ENCODE peak calls at places on chromosomes 6 and 20, in nine cellular contexts. K is K562, B is HCT116, Z is stomach, F is breast epithelium, V is endothelial cell of umbilical vein, R is GM12878, T is upper lobe of left lung, J is spleen. O is an unnamed sample.

GRCh38 chr6:166542580-166542912 is 43.9 kb downstream of the RAMACL start:
- DNase-seq in V (peak), B (no peak), R (no peak), Z (peak), J (no peak), T (no peak), K (no peak), F (no peak), O (no peak)

GRCh38 chr6:158630944-158631616 is 13.5 kb downstream of the DYNLT1 start:
- DNase-seq in Z (peak), K (no peak), F (peak), B (no peak), J (no peak), V (peak), T (peak), R (no peak), O (peak)

GRCh38 chr6:77292564-77293546 is 170.4 kb downstream of the HTR1B start:
- DNase-seq in J (no peak), K (no peak), R (no peak), F (no peak), Z (no peak), V (peak), B (peak), T (no peak), O (no peak)

GRCh38 chr6:102763886-102764285 is 1370.4 kb downstream of the GRIK2 start:
- DNase-seq in K (no peak), R (no peak), T (no peak), V (no peak), F (no peak), Z (no peak), B (no peak), J (no peak), O (no peak)

GRCh38 chr6:138833819-138834539 is 38.1 kb downstream of the ECT2L start:
- DNase-seq in J (no peak), T (peak), B (no peak), F (no peak), Z (peak), R (no peak), K (no peak), V (no peak), O (no peak)

GRCh38 chr6:53614676-53615075 is 50.9 kb downstream of the KLHL31 start:
- DNase-seq in K (no peak), B (no peak), V (no peak), F (no peak), R (no peak), J (no peak), T (peak), Z (no peak), O (no peak)

GRCh38 chr6:1570848-1571247 is 38.9 kb upstream of the FOXC1 start:
- DNase-seq in J (no peak), F (no peak), B (no peak), T (no peak), R (no peak), K (no peak), V (no peak), Z (no peak), O (no peak)

GRCh38 chr6:19332806-19333460 is 504.2 kb upstream of the ID4 start:
- DNase-seq in R (no peak), Z (no peak), T (no peak), B (no peak), V (no peak), K (no peak), F (no peak), J (no peak), O (no peak)

GRCh38 chr6:129765008-129765407 is 55.0 kb upstream of the ARHGAP18 start:
- DNase-seq in V (no peak), K (no peak), J (no peak), B (no peak), F (no peak), Z (no peak), T (no peak), R (no peak), O (no peak)

GRCh38 chr6:3361312-3362037 is 95.4 kb downstream of the SLC22A23 start:
- DNase-seq in F (no peak), J (no peak), R (no peak), Z (no peak), K (no peak), B (no peak), T (no peak), V (no peak), O (no peak)

GRCh38 chr6:39076086-39076992 is 27.8 kb downstream of the GLP1R start:
- DNase-seq in J (no peak), Z (no peak), R (no peak), F (no peak), V (no peak), B (no peak), T (peak), K (no peak), O (no peak)

GRCh38 chr6:133969285-133969946 is 16.4 kb downstream of the TBPL1 start:
- DNase-seq in K (no peak), F (no peak), B (no peak), Z (no peak), R (no peak), V (no peak), T (no peak), J (no peak), O (no peak)

GRCh38 chr6:105320766-105321165 is 82.1 kb downstream of the PREP start:
- DNase-seq in Z (no peak), T (no peak), K (no peak), F (no peak), J (no peak), R (no peak), V (no peak), B (no peak), O (no peak)

GRCh38 chr6:28643017-28643740 is 117.5 kb downstream of the GPX5 start:
- DNase-seq in B (peak), R (peak), Z (no peak), J (no peak), V (peak), F (no peak), K (peak), T (no peak), O (no peak)

GRCh38 chr6:29744131-29744530 is 20.9 kb downstream of the HLA-F start:
- DNase-seq in J (no peak), T (no peak), K (no peak), V (no peak), Z (no peak), R (no peak), F (no peak), B (no peak), O (no peak)

GRCh38 chr20:5741089-5741488 is 9.1 kb upstream of the SHLD1 start:
- DNase-seq in R (no peak), K (peak), T (no peak), F (no peak), V (no peak), J (no peak), Z (no peak), B (no peak), O (no peak)

GRCh38 chr6:2531426-2532208 is 219.1 kb downstream of the MYLK4 start:
- DNase-seq in V (no peak), J (no peak), Z (no peak), T (no peak), R (no peak), B (no peak), F (no peak), K (no peak), O (no peak)

GRCh38 chr6:158290659-158291058 is 21.6 kb upstream of the TULP4 start:
- DNase-seq in F (no peak), V (no peak), K (no peak), R (peak), Z (peak), B (no peak), J (peak), T (no peak), O (no peak)

GRCh38 chr6:37137201-37137880 is 32.6 kb upstream of the PIM1 start:
- DNase-seq in Z (no peak), B (peak), J (no peak), T (no peak), F (no peak), R (no peak), V (peak), K (peak), O (peak)

GRCh38 chr6:80197474-80197873 is 91.0 kb downstream of the BCKDHB start:
- DNase-seq in V (no peak), K (no peak), B (no peak), Z (no peak), F (no peak), J (no peak), R (no peak), T (peak), O (no peak)

GRCh38 chr6:6313012-6313411 is 7.5 kb downstream of the F13A1 start:
- DNase-seq in Z (no peak), V (peak), F (no peak), R (no peak), T (no peak), J (no peak), K (no peak), B (no peak), O (no peak)

GRCh38 chr6:84967389-84967788 is 203.0 kb upstream of the TBX18 start:
- DNase-seq in F (no peak), Z (no peak), R (no peak), J (no peak), V (peak), K (peak), T (no peak), B (peak), O (no peak)

GRCh38 chr20:13492001-13492480 is 146.7 kb downstream of the TASP1 start:
- DNase-seq in V (no peak), Z (no peak), F (no peak), T (no peak), B (no peak), K (no peak), J (no peak), R (no peak), O (peak)

GRCh38 chr20:52539891-52540290 is 348.3 kb upstream of the ZFP64 start:
- DNase-seq in V (no peak), R (no peak), F (no peak), K (no peak), T (no peak), Z (no peak), B (no peak), J (no peak), O (no peak)

GRCh38 chr6:126268087-126268486 is 71.8 kb upstream of the CENPW start:
- DNase-seq in V (no peak), F (no peak), K (peak), B (no peak), R (peak), Z (no peak), T (no peak), J (no peak), O (no peak)

GRCh38 chr20:6388666-6389197 is 265.9 kb upstream of the FERMT1 start:
- DNase-seq in B (no peak), J (no peak), Z (no peak), R (no peak), K (no peak), T (no peak), F (no peak), V (no peak), O (no peak)

GRCh38 chr20:24640686-24641085 is 171.3 kb downstream of the SYNDIG1 start:
- DNase-seq in V (no peak), B (no peak), Z (no peak), F (no peak), K (no peak), T (no peak), R (no peak), J (no peak), O (no peak)

GRCh38 chr6:7261030-7261841 is 51.8 kb downstream of the SSR1 start:
- DNase-seq in Z (peak), T (peak), J (peak), V (peak), R (no peak), K (peak), F (peak), B (peak), O (peak)

GRCh38 chr6:125206389-125206788 is 52.8 kb downstream of the TPD52L1 start:
- DNase-seq in K (no peak), F (no peak), R (no peak), Z (no peak), J (no peak), B (no peak), T (no peak), V (no peak), O (no peak)

GRCh38 chr6:152048921-152049320 is 241.4 kb downstream of the ESR1 start:
- DNase-seq in R (no peak), F (no peak), T (no peak), B (no peak), V (no peak), K (no peak), J (no peak), Z (no peak), O (no peak)

GRCh38 chr20:24032412-24032898 is 43.9 kb upstream of the GGTLC1 start:
- DNase-seq in B (no peak), K (no peak), V (no peak), F (no peak), T (no peak), J (no peak), R (no peak), Z (no peak), O (no peak)

GRCh38 chr6:63458480-63459115 is 113.7 kb upstream of the LOC128125822 start:
- DNase-seq in T (no peak), Z (no peak), V (no peak), K (no peak), J (no peak), B (no peak), R (peak), F (no peak), O (no peak)
- TF ChIP-seq POLR2A in T (no peak), Z (no peak), V (no peak), K (no peak), J (no peak), B (no peak), R (no peak), F (no peak), O (no peak)

GRCh38 chr20:34624628-34625027 is 52.3 kb downstream of the PIGU start:
- DNase-seq in J (no peak), B (no peak), R (no peak), V (no peak), F (peak), K (no peak), Z (no peak), T (no peak), O (no peak)
- TF ChIP-seq POLR2AphosphoS5 in J (no peak), B (no peak), R (no peak), V (no peak), F (no peak), K (no peak), Z (no peak), T (no peak), O (no peak)

DNA sequence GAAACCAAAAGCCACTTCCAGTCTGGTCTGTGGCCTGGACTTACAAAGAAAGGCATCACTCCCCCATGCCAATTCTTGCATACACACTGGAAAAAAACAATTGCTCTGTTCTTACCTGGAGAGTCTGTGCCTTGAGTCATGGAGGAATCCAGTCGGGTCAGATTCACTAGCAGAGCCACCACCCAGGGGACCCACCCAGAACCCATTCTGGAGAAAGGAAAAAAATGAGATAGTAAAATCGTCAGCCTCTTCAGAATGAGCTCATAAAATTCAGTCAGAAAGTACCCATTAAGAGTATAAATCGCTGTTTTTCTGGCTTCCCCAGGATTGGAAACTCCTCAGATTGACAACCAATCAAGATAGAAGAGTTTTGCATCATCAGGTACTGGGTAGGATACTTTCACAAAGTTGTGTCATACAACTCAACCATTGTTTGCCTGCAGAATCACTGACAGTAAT is at the start of gene HLA-DOB:
- DNase-seq in T (peak), R (no peak), K (no peak), J (no peak), F (no peak), B (peak), Z (no peak), V (peak), O (no peak)
- H3K4me3 ChIP-seq in T (no peak), R (peak), K (no peak), J (peak), F (peak), B (no peak), Z (no peak), V (no peak), O (no peak)

DNA sequence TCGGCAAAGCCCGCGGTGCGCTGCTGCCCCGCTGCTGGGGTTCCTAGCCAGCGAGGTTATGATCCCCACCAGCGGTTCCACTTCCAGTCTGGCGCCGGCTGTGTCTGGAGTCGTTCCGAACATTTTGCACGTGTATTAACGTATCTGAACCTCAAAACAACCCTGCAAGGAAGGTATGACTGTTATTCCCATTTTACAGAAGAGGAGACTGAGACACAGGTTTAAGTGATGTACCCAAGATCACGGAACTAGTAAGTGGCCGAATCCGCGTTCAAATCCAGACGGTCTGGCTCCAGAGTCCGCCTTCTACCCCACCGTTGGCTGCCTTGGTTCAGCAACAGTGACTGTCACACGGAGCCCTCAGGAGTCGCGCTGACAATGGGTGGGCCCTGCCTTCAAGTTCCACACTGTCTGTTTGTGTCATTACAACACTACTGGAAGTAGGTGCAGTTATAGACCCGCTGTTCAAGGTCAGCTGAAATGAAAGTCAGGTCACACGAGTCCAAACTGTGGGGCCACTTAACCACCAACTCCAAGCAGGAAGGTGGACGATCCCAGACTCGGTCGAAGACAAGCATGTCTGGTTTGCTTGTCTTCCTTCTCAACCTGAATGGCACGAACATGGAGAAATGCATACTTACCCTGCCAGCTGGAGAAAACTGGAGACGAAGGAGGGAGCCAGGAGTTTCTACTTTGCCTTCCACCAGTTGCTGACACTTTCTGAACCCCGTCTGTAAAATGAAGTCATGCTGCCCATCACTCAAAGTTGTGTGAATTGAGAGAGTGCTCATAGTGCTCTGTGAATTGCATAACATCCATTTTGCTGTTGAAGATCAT is 808 bp upstream of the SRXN1 start:
- DNase-seq in F (no peak), K (no peak), V (no peak), J (no peak), Z (no peak), R (no peak), T (peak), B (no peak), O (no peak)
- TF ChIP-seq POLR2A in F (no peak), K (peak), V (no peak), J (no peak), Z (no peak), R (no peak), T (no peak), B (no peak), O (no peak)

GRCh38 chr20:61486198-61486597 is 234.1 kb downstream of the CDH4 start:
- DNase-seq in J (no peak), V (no peak), K (no peak), Z (no peak), T (no peak), B (no peak), R (no peak), F (no peak), O (no peak)

GRCh38 chr20:61488030-61488429 is 236.0 kb downstream of the CDH4 start:
- DNase-seq in J (no peak), R (no peak), K (no peak), T (no peak), Z (no peak), V (no peak), F (no peak), B (no peak), O (no peak)

GRCh38 chr20:61483336-61484067 is 231.4 kb downstream of the CDH4 start:
- DNase-seq in J (no peak), B (no peak), V (no peak), F (no peak), K (no peak), T (no peak), R (no peak), Z (no peak), O (no peak)

GRCh38 chr20:61490721-61491120 is 238.7 kb downstream of the CDH4 start:
- DNase-seq in T (no peak), R (no peak), V (no peak), K (no peak), J (no peak), F (no peak), Z (no peak), B (no peak), O (no peak)

DNA sequence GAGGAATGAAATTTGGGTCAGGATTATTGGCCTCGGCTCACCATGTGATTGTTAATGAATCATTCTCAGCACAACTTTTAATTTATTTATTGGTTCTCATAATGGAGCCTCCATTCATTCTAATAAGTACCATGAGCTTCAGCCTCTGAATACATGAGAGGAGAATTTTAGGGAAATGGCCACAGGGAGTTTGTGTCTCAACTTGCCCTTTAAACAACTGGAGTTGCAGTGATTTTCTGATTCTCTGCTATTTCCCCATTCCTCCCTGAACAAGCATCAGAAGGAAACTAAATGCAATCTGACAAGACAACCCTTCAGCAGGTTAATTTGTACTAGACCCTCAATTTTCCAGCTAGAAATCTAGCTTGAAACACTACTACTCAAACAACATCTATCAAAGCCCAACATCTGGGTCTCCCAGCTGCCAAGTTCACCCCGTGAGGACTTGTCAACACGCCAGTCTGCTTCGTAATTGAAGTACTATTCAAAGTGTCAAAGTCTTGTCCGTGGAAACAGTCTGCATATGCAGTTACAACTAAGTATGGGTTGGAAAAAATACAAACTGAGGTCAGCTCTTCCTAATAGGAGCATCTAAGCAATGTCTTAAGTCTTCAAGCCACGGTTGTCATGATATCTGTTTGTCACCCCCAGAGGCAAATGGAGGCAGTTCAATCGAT is 235.4 kb downstream of the CDH4 start:
- DNase-seq in R (no peak), K (no peak), T (no peak), F (no peak), J (no peak), V (no peak), B (no peak), Z (no peak), O (no peak)
- TF ChIP-seq POLR2AphosphoS5 in R (no peak), K (no peak), T (no peak), F (no peak), J (no peak), V (no peak), B (no peak), Z (no peak), O (no peak)

GRCh38 chr20:44737116-44737515 is 8.5 kb upstream of the KCNK15 start:
- DNase-seq in Z (no peak), V (no peak), J (no peak), F (no peak), K (no peak), B (no peak), T (no peak), R (no peak), O (no peak)

GRCh38 chr20:44738779-44739477 is 6.7 kb upstream of the KCNK15 start:
- DNase-seq in R (peak), B (peak), F (peak), V (peak), J (no peak), T (peak), Z (peak), K (peak), O (no peak)

GRCh38 chr20:44734938-44735337 is 10.7 kb upstream of the KCNK15 start:
- DNase-seq in J (no peak), V (no peak), K (no peak), Z (no peak), F (no peak), T (no peak), R (no peak), B (no peak), O (no peak)

GRCh38 chr20:44735816-44736169 is 9.9 kb upstream of the KCNK15 start:
- DNase-seq in T (no peak), V (no peak), Z (no peak), B (no peak), R (no peak), K (no peak), J (no peak), F (no peak), O (no peak)

GRCh38 chr20:44736170-44737021 is 9.3 kb upstream of the KCNK15 start:
- DNase-seq in V (peak), Z (peak), B (peak), K (peak), F (no peak), T (peak), J (no peak), R (no peak), O (peak)
- H3K4me3 ChIP-seq in V (no peak), Z (no peak), B (no peak), K (no peak), F (no peak), T (no peak), J (no peak), R (no peak), O (no peak)

GRCh38 chr20:44894959-44895358 is 9.5 kb downstream of the YWHAB start:
- DNase-seq in V (no peak), B (no peak), R (no peak), F (no peak), K (no peak), Z (no peak), J (no peak), T (no peak), O (no peak)
- TF ChIP-seq POLR2A in V (no peak), B (no peak), R (no peak), F (no peak), K (no peak), Z (no peak), J (no peak), T (no peak), O (no peak)